ENCODE peak calls at places on chromosomes 6 and 20, in seven cellular contexts. One of them, this sample, is unnamed.
A peak's percentile ranks its signal among the peaks of the same experiment; 100 is the strongest.

GRCh38 chr6:36839819-36840379 is 655 bp upstream of the CPNE5 start:
- DNase-seq in D341Med: peak; percentile 89
- DNase-seq in neural crest cell: peak; percentile 51
- DNase-seq in COR-L47: peak; percentile 31
- DNase-seq in foreskin fibroblast: no peak
- DNase-seq in stimulated activated CD4-positive, alpha-beta T cell treated with anti-CD3 and anti-CD28 coated beads, Interleukin-15, amount 100 ng/mL, for 1 hour: no peak
- DNase-seq in activated CD8-positive, alpha-beta T cell treated with anti-CD3 and anti-CD28 coated beads, Interleukin-2, amount 10 ng/mL, durations not matched to agents 7 days and 5 days: peak; percentile 43
- DNase-seq in this sample: peak; percentile 50

GRCh38 chr6:2077826-2078225 is 167.6 kb downstream of the GMDS start:
- DNase-seq in foreskin fibroblast: no peak
- DNase-seq in stimulated activated CD4-positive, alpha-beta T cell treated with anti-CD3 and anti-CD28 coated beads, Interleukin-15, amount 100 ng/mL, for 1 hour: no peak
- DNase-seq in neural crest cell: no peak
- DNase-seq in activated CD8-positive, alpha-beta T cell treated with anti-CD3 and anti-CD28 coated beads, Interleukin-2, amount 10 ng/mL, durations not matched to agents 7 days and 5 days: no peak
- DNase-seq in D341Med: no peak
- DNase-seq in COR-L47: no peak
- DNase-seq in this sample: no peak

GRCh38 chr6:87012035-87012434 is 74.7 kb downstream of the HTR1E start:
- DNase-seq in neural crest cell: no peak
- DNase-seq in D341Med: no peak
- DNase-seq in stimulated activated CD4-positive, alpha-beta T cell treated with anti-CD3 and anti-CD28 coated beads, Interleukin-15, amount 100 ng/mL, for 1 hour: no peak
- DNase-seq in COR-L47: no peak
- DNase-seq in activated CD8-positive, alpha-beta T cell treated with anti-CD3 and anti-CD28 coated beads, Interleukin-2, amount 10 ng/mL, durations not matched to agents 7 days and 5 days: no peak
- DNase-seq in foreskin fibroblast: no peak
- DNase-seq in this sample: no peak

GRCh38 chr20:49280463-49281058 is 2.7 kb upstream of the ZNFX1 start:
- DNase-seq in COR-L47: no peak
- DNase-seq in activated CD8-positive, alpha-beta T cell treated with anti-CD3 and anti-CD28 coated beads, Interleukin-2, amount 10 ng/mL, durations not matched to agents 7 days and 5 days: no peak
- DNase-seq in neural crest cell: no peak
- DNase-seq in foreskin fibroblast: no peak
- DNase-seq in stimulated activated CD4-positive, alpha-beta T cell treated with anti-CD3 and anti-CD28 coated beads, Interleukin-15, amount 100 ng/mL, for 1 hour: no peak
- DNase-seq in D341Med: no peak
- DNase-seq in this sample: no peak

GRCh38 chr6:20939161-20939775 is 405.0 kb downstream of the CDKAL1 start:
- DNase-seq in foreskin fibroblast: no peak
- DNase-seq in activated CD8-positive, alpha-beta T cell treated with anti-CD3 and anti-CD28 coated beads, Interleukin-2, amount 10 ng/mL, durations not matched to agents 7 days and 5 days: no peak
- DNase-seq in D341Med: no peak
- DNase-seq in neural crest cell: no peak
- DNase-seq in stimulated activated CD4-positive, alpha-beta T cell treated with anti-CD3 and anti-CD28 coated beads, Interleukin-15, amount 100 ng/mL, for 1 hour: no peak
- DNase-seq in COR-L47: peak; percentile 23
- DNase-seq in this sample: no peak

GRCh38 chr6:142481466-142481865 is 179.7 kb downstream of the ADGRG6 start:
- DNase-seq in neural crest cell: no peak
- DNase-seq in activated CD8-positive, alpha-beta T cell treated with anti-CD3 and anti-CD28 coated beads, Interleukin-2, amount 10 ng/mL, durations not matched to agents 7 days and 5 days: no peak
- DNase-seq in stimulated activated CD4-positive, alpha-beta T cell treated with anti-CD3 and anti-CD28 coated beads, Interleukin-15, amount 100 ng/mL, for 1 hour: no peak
- DNase-seq in D341Med: no peak
- DNase-seq in foreskin fibroblast: no peak
- DNase-seq in COR-L47: no peak
- DNase-seq in this sample: no peak

GRCh38 chr20:47927944-47928343 is 142.7 kb upstream of the SULF2 start:
- DNase-seq in foreskin fibroblast: no peak
- DNase-seq in neural crest cell: no peak
- DNase-seq in COR-L47: no peak
- DNase-seq in activated CD8-positive, alpha-beta T cell treated with anti-CD3 and anti-CD28 coated beads, Interleukin-2, amount 10 ng/mL, durations not matched to agents 7 days and 5 days: no peak
- DNase-seq in D341Med: no peak
- DNase-seq in stimulated activated CD4-positive, alpha-beta T cell treated with anti-CD3 and anti-CD28 coated beads, Interleukin-15, amount 100 ng/mL, for 1 hour: no peak
- DNase-seq in this sample: no peak

GRCh38 chr6:155519339-155519738 is 63.7 kb upstream of the NOX3 start:
- DNase-seq in stimulated activated CD4-positive, alpha-beta T cell treated with anti-CD3 and anti-CD28 coated beads, Interleukin-15, amount 100 ng/mL, for 1 hour: no peak
- DNase-seq in neural crest cell: no peak
- DNase-seq in COR-L47: no peak
- DNase-seq in D341Med: no peak
- DNase-seq in foreskin fibroblast: no peak
- DNase-seq in activated CD8-positive, alpha-beta T cell treated with anti-CD3 and anti-CD28 coated beads, Interleukin-2, amount 10 ng/mL, durations not matched to agents 7 days and 5 days: no peak
- DNase-seq in this sample: no peak

GRCh38 chr6:154796484-154796883 is 63.3 kb downstream of the SCAF8 start:
- DNase-seq in foreskin fibroblast: no peak
- DNase-seq in D341Med: no peak
- DNase-seq in COR-L47: no peak
- DNase-seq in neural crest cell: no peak
- DNase-seq in activated CD8-positive, alpha-beta T cell treated with anti-CD3 and anti-CD28 coated beads, Interleukin-2, amount 10 ng/mL, durations not matched to agents 7 days and 5 days: no peak
- DNase-seq in stimulated activated CD4-positive, alpha-beta T cell treated with anti-CD3 and anti-CD28 coated beads, Interleukin-15, amount 100 ng/mL, for 1 hour: no peak
- DNase-seq in this sample: no peak

GRCh38 chr20:6908673-6909072 is 141.2 kb downstream of the BMP2 start:
- DNase-seq in foreskin fibroblast: no peak
- DNase-seq in neural crest cell: no peak
- DNase-seq in COR-L47: no peak
- DNase-seq in activated CD8-positive, alpha-beta T cell treated with anti-CD3 and anti-CD28 coated beads, Interleukin-2, amount 10 ng/mL, durations not matched to agents 7 days and 5 days: no peak
- DNase-seq in D341Med: no peak
- DNase-seq in stimulated activated CD4-positive, alpha-beta T cell treated with anti-CD3 and anti-CD28 coated beads, Interleukin-15, amount 100 ng/mL, for 1 hour: no peak
- DNase-seq in this sample: no peak

GRCh38 chr6:148464319-148465010 is 121.8 kb downstream of the SASH1 start:
- DNase-seq in stimulated activated CD4-positive, alpha-beta T cell treated with anti-CD3 and anti-CD28 coated beads, Interleukin-15, amount 100 ng/mL, for 1 hour: no peak
- DNase-seq in COR-L47: peak; percentile 24
- DNase-seq in neural crest cell: peak; percentile 76
- DNase-seq in foreskin fibroblast: peak; percentile 59
- DNase-seq in D341Med: peak; percentile 73
- DNase-seq in activated CD8-positive, alpha-beta T cell treated with anti-CD3 and anti-CD28 coated beads, Interleukin-2, amount 10 ng/mL, durations not matched to agents 7 days and 5 days: peak; percentile 68
- DNase-seq in this sample: peak; percentile 75

GRCh38 chr20:46838002-46838401 is 56.6 kb upstream of the EYA2 start:
- DNase-seq in neural crest cell: no peak
- DNase-seq in stimulated activated CD4-positive, alpha-beta T cell treated with anti-CD3 and anti-CD28 coated beads, Interleukin-15, amount 100 ng/mL, for 1 hour: no peak
- DNase-seq in activated CD8-positive, alpha-beta T cell treated with anti-CD3 and anti-CD28 coated beads, Interleukin-2, amount 10 ng/mL, durations not matched to agents 7 days and 5 days: no peak
- DNase-seq in D341Med: no peak
- DNase-seq in COR-L47: no peak
- DNase-seq in foreskin fibroblast: no peak
- DNase-seq in this sample: no peak

GRCh38 chr6:116948535-116949304 is 71.7 kb downstream of the RFX6 start:
- DNase-seq in D341Med: no peak
- DNase-seq in COR-L47: no peak
- DNase-seq in neural crest cell: no peak
- DNase-seq in foreskin fibroblast: no peak
- DNase-seq in activated CD8-positive, alpha-beta T cell treated with anti-CD3 and anti-CD28 coated beads, Interleukin-2, amount 10 ng/mL, durations not matched to agents 7 days and 5 days: no peak
- DNase-seq in stimulated activated CD4-positive, alpha-beta T cell treated with anti-CD3 and anti-CD28 coated beads, Interleukin-15, amount 100 ng/mL, for 1 hour: no peak
- DNase-seq in this sample: no peak

GRCh38 chr6:72554203-72554564 is 67.7 kb upstream of the KCNQ5 start:
- DNase-seq in D341Med: no peak
- DNase-seq in activated CD8-positive, alpha-beta T cell treated with anti-CD3 and anti-CD28 coated beads, Interleukin-2, amount 10 ng/mL, durations not matched to agents 7 days and 5 days: no peak
- DNase-seq in COR-L47: no peak
- DNase-seq in stimulated activated CD4-positive, alpha-beta T cell treated with anti-CD3 and anti-CD28 coated beads, Interleukin-15, amount 100 ng/mL, for 1 hour: no peak
- DNase-seq in foreskin fibroblast: peak; percentile 37
- DNase-seq in neural crest cell: no peak
- DNase-seq in this sample: peak; percentile 41

GRCh38 chr20:50302463-50303041 is 111.9 kb downstream of the CEBPB start:
- DNase-seq in neural crest cell: no peak
- DNase-seq in D341Med: no peak
- DNase-seq in foreskin fibroblast: no peak
- DNase-seq in stimulated activated CD4-positive, alpha-beta T cell treated with anti-CD3 and anti-CD28 coated beads, Interleukin-15, amount 100 ng/mL, for 1 hour: no peak
- DNase-seq in COR-L47: no peak
- DNase-seq in activated CD8-positive, alpha-beta T cell treated with anti-CD3 and anti-CD28 coated beads, Interleukin-2, amount 10 ng/mL, durations not matched to agents 7 days and 5 days: no peak
- DNase-seq in this sample: peak; percentile 37

GRCh38 chr6:127102299-127102698 is 16.2 kb upstream of the RSPO3 start:
- DNase-seq in D341Med: no peak
- DNase-seq in foreskin fibroblast: peak; percentile 93
- DNase-seq in stimulated activated CD4-positive, alpha-beta T cell treated with anti-CD3 and anti-CD28 coated beads, Interleukin-15, amount 100 ng/mL, for 1 hour: no peak
- DNase-seq in COR-L47: no peak
- DNase-seq in activated CD8-positive, alpha-beta T cell treated with anti-CD3 and anti-CD28 coated beads, Interleukin-2, amount 10 ng/mL, durations not matched to agents 7 days and 5 days: no peak
- DNase-seq in neural crest cell: no peak
- DNase-seq in this sample: peak; percentile 80

GRCh38 chr20:49545572-49545971 is 22.4 kb downstream of the PTGIS start:
- DNase-seq in foreskin fibroblast: no peak
- DNase-seq in neural crest cell: no peak
- DNase-seq in stimulated activated CD4-positive, alpha-beta T cell treated with anti-CD3 and anti-CD28 coated beads, Interleukin-15, amount 100 ng/mL, for 1 hour: no peak
- DNase-seq in D341Med: no peak
- DNase-seq in COR-L47: no peak
- DNase-seq in activated CD8-positive, alpha-beta T cell treated with anti-CD3 and anti-CD28 coated beads, Interleukin-2, amount 10 ng/mL, durations not matched to agents 7 days and 5 days: no peak
- DNase-seq in this sample: no peak

GRCh38 chr6:42819803-42820508 is 38.1 kb downstream of the BICRAL start:
- DNase-seq in activated CD8-positive, alpha-beta T cell treated with anti-CD3 and anti-CD28 coated beads, Interleukin-2, amount 10 ng/mL, durations not matched to agents 7 days and 5 days: peak; percentile 24
- DNase-seq in D341Med: no peak
- DNase-seq in COR-L47: no peak
- DNase-seq in stimulated activated CD4-positive, alpha-beta T cell treated with anti-CD3 and anti-CD28 coated beads, Interleukin-15, amount 100 ng/mL, for 1 hour: no peak
- DNase-seq in foreskin fibroblast: no peak
- DNase-seq in neural crest cell: no peak
- DNase-seq in this sample: peak; percentile 70